ENCODE peak calls at places on chromosomes 4 and X, in nine cellular contexts. One of them, this sample, is unnamed.

GRCh38 chr4:33649015-33649414 is 2595.3 kb downstream of the ARAP2 start:
- DNase-seq in C1 segment of cervical spinal cord: no peak
- DNase-seq in T-helper 9 cell: no peak
- DNase-seq in activated CD4-positive, alpha-beta T cell treated with anti-CD3 and anti-CD28 coated beads for 1 hour: no peak
- DNase-seq in T-helper 17 cell: no peak
- DNase-seq in myocyte: peak
- DNase-seq in stromal cell of bone marrow: no peak
- DNase-seq in ecto neural progenitor cell: no peak
- DNase-seq in naive thymus-derived CD8-positive, alpha-beta T cell: no peak
- DNase-seq in this sample: no peak

GRCh38 chr4:6475492-6476020 is 3.1 kb upstream of the PPP2R2C start:
- DNase-seq in C1 segment of cervical spinal cord: no peak
- DNase-seq in T-helper 9 cell: no peak
- DNase-seq in activated CD4-positive, alpha-beta T cell treated with anti-CD3 and anti-CD28 coated beads for 1 hour: no peak
- DNase-seq in T-helper 17 cell: no peak
- DNase-seq in myocyte: no peak
- DNase-seq in stromal cell of bone marrow: no peak
- DNase-seq in ecto neural progenitor cell: peak
- DNase-seq in naive thymus-derived CD8-positive, alpha-beta T cell: no peak
- DNase-seq in this sample: peak

GRCh38 chr4:142404191-142404611 is 441.9 kb downstream of the INPP4B start:
- DNase-seq in C1 segment of cervical spinal cord: no peak
- DNase-seq in T-helper 9 cell: no peak
- DNase-seq in activated CD4-positive, alpha-beta T cell treated with anti-CD3 and anti-CD28 coated beads for 1 hour: no peak
- DNase-seq in T-helper 17 cell: no peak
- DNase-seq in myocyte: peak
- DNase-seq in stromal cell of bone marrow: peak
- DNase-seq in ecto neural progenitor cell: no peak
- DNase-seq in naive thymus-derived CD8-positive, alpha-beta T cell: no peak
- DNase-seq in this sample: no peak

GRCh38 chr4:76156635-76157034 is 8.4 kb upstream of the NUP54 start:
- DNase-seq in C1 segment of cervical spinal cord: no peak
- DNase-seq in T-helper 9 cell: no peak
- DNase-seq in activated CD4-positive, alpha-beta T cell treated with anti-CD3 and anti-CD28 coated beads for 1 hour: no peak
- DNase-seq in T-helper 17 cell: no peak
- DNase-seq in myocyte: peak
- DNase-seq in stromal cell of bone marrow: no peak
- DNase-seq in ecto neural progenitor cell: no peak
- DNase-seq in naive thymus-derived CD8-positive, alpha-beta T cell: no peak
- DNase-seq in this sample: no peak

GRCh38 chr4:187135878-187136277 is 412.2 kb upstream of the FAT1 start:
- DNase-seq in C1 segment of cervical spinal cord: no peak
- DNase-seq in T-helper 9 cell: no peak
- DNase-seq in activated CD4-positive, alpha-beta T cell treated with anti-CD3 and anti-CD28 coated beads for 1 hour: no peak
- DNase-seq in T-helper 17 cell: no peak
- DNase-seq in myocyte: no peak
- DNase-seq in stromal cell of bone marrow: no peak
- DNase-seq in ecto neural progenitor cell: no peak
- DNase-seq in naive thymus-derived CD8-positive, alpha-beta T cell: no peak
- DNase-seq in this sample: no peak

GRCh38 chr4:153023692-153024394 is 87.7 kb downstream of the FHDC1 start:
- DNase-seq in C1 segment of cervical spinal cord: no peak
- DNase-seq in T-helper 9 cell: no peak
- DNase-seq in activated CD4-positive, alpha-beta T cell treated with anti-CD3 and anti-CD28 coated beads for 1 hour: no peak
- DNase-seq in T-helper 17 cell: no peak
- DNase-seq in myocyte: no peak
- DNase-seq in stromal cell of bone marrow: no peak
- DNase-seq in ecto neural progenitor cell: no peak
- DNase-seq in naive thymus-derived CD8-positive, alpha-beta T cell: no peak
- DNase-seq in this sample: no peak

GRCh38 chr4:94621491-94622080 is 136.2 kb upstream of the BMPR1B start:
- DNase-seq in C1 segment of cervical spinal cord: no peak
- DNase-seq in T-helper 9 cell: no peak
- DNase-seq in activated CD4-positive, alpha-beta T cell treated with anti-CD3 and anti-CD28 coated beads for 1 hour: no peak
- DNase-seq in T-helper 17 cell: no peak
- DNase-seq in myocyte: peak
- DNase-seq in stromal cell of bone marrow: no peak
- DNase-seq in ecto neural progenitor cell: no peak
- DNase-seq in naive thymus-derived CD8-positive, alpha-beta T cell: peak
- DNase-seq in this sample: no peak

GRCh38 chrX:13690836-13691235 is 1.9 kb downstream of the RAB9A start:
- DNase-seq in C1 segment of cervical spinal cord: no peak
- DNase-seq in T-helper 9 cell: no peak
- DNase-seq in activated CD4-positive, alpha-beta T cell treated with anti-CD3 and anti-CD28 coated beads for 1 hour: no peak
- DNase-seq in T-helper 17 cell: no peak
- DNase-seq in myocyte: no peak
- DNase-seq in stromal cell of bone marrow: no peak
- DNase-seq in ecto neural progenitor cell: no peak
- DNase-seq in naive thymus-derived CD8-positive, alpha-beta T cell: no peak
- DNase-seq in this sample: no peak

GRCh38 chr4:139278956-139279722 is 886 bp downstream of the MGARP start:
- DNase-seq in C1 segment of cervical spinal cord: no peak
- DNase-seq in T-helper 9 cell: no peak
- DNase-seq in activated CD4-positive, alpha-beta T cell treated with anti-CD3 and anti-CD28 coated beads for 1 hour: no peak
- DNase-seq in T-helper 17 cell: no peak
- DNase-seq in myocyte: no peak
- DNase-seq in stromal cell of bone marrow: no peak
- DNase-seq in ecto neural progenitor cell: peak
- DNase-seq in naive thymus-derived CD8-positive, alpha-beta T cell: peak
- DNase-seq in this sample: no peak

GRCh38 chr4:169485791-169486742 is 126.3 kb downstream of the NEK1 start:
- DNase-seq in C1 segment of cervical spinal cord: no peak
- DNase-seq in T-helper 9 cell: no peak
- DNase-seq in activated CD4-positive, alpha-beta T cell treated with anti-CD3 and anti-CD28 coated beads for 1 hour: no peak
- DNase-seq in T-helper 17 cell: no peak
- DNase-seq in myocyte: peak
- DNase-seq in stromal cell of bone marrow: peak
- DNase-seq in ecto neural progenitor cell: no peak
- DNase-seq in naive thymus-derived CD8-positive, alpha-beta T cell: peak
- DNase-seq in this sample: no peak

GRCh38 chr4:74096265-74096980 is 2.6 kb downstream of the CXCL2 start:
- DNase-seq in C1 segment of cervical spinal cord: no peak
- DNase-seq in T-helper 9 cell: no peak
- DNase-seq in activated CD4-positive, alpha-beta T cell treated with anti-CD3 and anti-CD28 coated beads for 1 hour: no peak
- DNase-seq in T-helper 17 cell: no peak
- DNase-seq in myocyte: no peak
- DNase-seq in stromal cell of bone marrow: no peak
- DNase-seq in ecto neural progenitor cell: no peak
- DNase-seq in naive thymus-derived CD8-positive, alpha-beta T cell: no peak
- DNase-seq in this sample: no peak

GRCh38 chrX:39675619-39676018 is 422.1 kb downstream of the BCOR start:
- DNase-seq in C1 segment of cervical spinal cord: no peak
- DNase-seq in T-helper 9 cell: no peak
- DNase-seq in activated CD4-positive, alpha-beta T cell treated with anti-CD3 and anti-CD28 coated beads for 1 hour: no peak
- DNase-seq in T-helper 17 cell: no peak
- DNase-seq in myocyte: no peak
- DNase-seq in stromal cell of bone marrow: peak
- DNase-seq in ecto neural progenitor cell: no peak
- DNase-seq in naive thymus-derived CD8-positive, alpha-beta T cell: no peak
- DNase-seq in this sample: no peak

This sample was measured in osteocyte.